ENCODE peak calls at places on chromosomes 13 and 19, in eight cellular contexts. C is GM23248, K is neural progenitor cell, I is heart left ventricle, M is astrocyte, Q is ascending aorta, N is substantia nigra, J is tibial artery. L is an unnamed sample.

GRCh38 chr19:33872445-33873320 is 76.0 kb downstream of the KCTD15 start:
- DNase-seq in M (no peak), Q (peak; percentile 19), J (no peak), K (no peak), I (no peak), N (no peak), C (no peak), L (no peak)

GRCh38 chr13:106083620-106084350 is 451.7 kb downstream of the EFNB2 start:
- DNase-seq in M (peak; percentile 31), Q (no peak), K (peak; percentile 63), I (peak; percentile 17), N (peak; percentile 17), C (peak; percentile 58), J (no peak), L (no peak)

GRCh38 chr19:11377237-11377636 is 2.8 kb downstream of the SWSAP1 start:
- DNase-seq in J (no peak), I (no peak), M (peak; percentile 86), K (no peak), Q (no peak), N (no peak), C (peak; percentile 87), L (no peak)

GRCh38 chr19:49264258-49264657 is 60.7 kb downstream of the SLC6A16 start:
- DNase-seq in J (no peak), N (no peak), K (no peak), Q (no peak), C (no peak), I (no peak), M (no peak), L (no peak)

GRCh38 chr13:39915418-39915817 is 260.0 kb downstream of the COG6 start:
- DNase-seq in M (no peak), C (no peak), Q (no peak), K (no peak), N (no peak), J (no peak), I (no peak), L (no peak)

GRCh38 chr13:91459485-91459884 is 61.1 kb downstream of the GPC5 start:
- DNase-seq in I (no peak), K (no peak), N (no peak), Q (no peak), J (no peak), M (no peak), C (no peak), L (no peak)

GRCh38 chr13:47671762-47672161 is 329.3 kb downstream of the SUCLA2 start:
- DNase-seq in I (no peak), N (no peak), C (no peak), Q (no peak), J (no peak), M (no peak), K (no peak), L (no peak)

GRCh38 chr19:12668937-12669271 is 2.3 kb downstream of the WDR83 start:
- DNase-seq in J (peak; percentile 77), I (peak; percentile 56), Q (peak; percentile 79), M (peak; percentile 54), N (no peak), C (peak; percentile 90), K (peak; percentile 53), L (no peak)

GRCh38 chr13:46324976-46325375 is 62.1 kb downstream of the RUBCNL start:
- DNase-seq in K (no peak), N (no peak), M (peak; percentile 32), C (peak; percentile 70), I (no peak), J (no peak), Q (no peak), L (no peak)

GRCh38 chr13:104006625-104007061 is 940.4 kb upstream of the SLC10A2 start:
- DNase-seq in Q (no peak), J (no peak), M (peak; percentile 90), N (no peak), C (no peak), I (no peak), K (no peak), L (no peak)

GRCh38 chr19:20664917-20665781 is 3.8 kb upstream of the ZNF626 start:
- DNase-seq in N (peak; percentile 36), Q (no peak), M (peak; percentile 9), I (peak; percentile 23), C (peak; percentile 35), K (peak; percentile 89), J (peak; percentile 81), L (no peak)

GRCh38 chr13:99686157-99686572 is 184.9 kb downstream of the TM9SF2 start:
- DNase-seq in J (no peak), Q (no peak), I (peak; percentile 43), M (peak; percentile 20), N (no peak), K (peak; percentile 30), C (peak; percentile 33), L (no peak)

GRCh38 chr19:4570916-4571304 is 11.4 kb upstream of the SEMA6B start:
- DNase-seq in J (no peak), M (no peak), K (no peak), C (no peak), Q (no peak), N (no peak), I (no peak), L (no peak)

GRCh38 chr13:37209621-37210020 is 104.2 kb upstream of the CSNK1A1L start:
- DNase-seq in I (no peak), C (peak; percentile 48), Q (no peak), N (no peak), K (no peak), M (peak; percentile 47), J (no peak), L (no peak)

DNA sequence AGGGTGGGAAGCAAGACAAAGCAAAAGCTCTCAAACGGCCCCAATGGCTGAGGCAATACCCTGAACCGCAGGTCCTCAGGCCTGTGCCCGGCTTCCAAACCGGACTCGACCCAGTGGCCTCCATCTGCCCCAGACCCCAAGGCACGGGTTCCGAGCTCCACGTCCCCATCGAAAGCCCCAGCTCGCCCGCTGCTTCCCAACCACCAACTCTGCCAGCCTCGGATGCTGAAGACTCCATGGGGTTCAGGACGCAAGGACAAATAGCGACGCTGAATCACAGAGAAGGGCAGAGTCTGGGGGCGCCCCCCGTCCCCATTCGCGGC is 559 bp downstream of the POLR2E start:
- DNase-seq in N (no peak), Q (no peak), I (no peak), C (peak; percentile 37), M (no peak), J (no peak), K (no peak), L (no peak)
- H3K27ac ChIP-seq in N (peak overlapping the region; percentile 63), Q (peak overlapping the region; percentile 42), I (no peak overlapping the region), C (peak overlapping the region; percentile 47), M (peak overlapping the region; percentile 65), J (peak overlapping the region; percentile 79), K (no peak overlapping the region), L (peak overlapping the region; percentile 87)

DNA sequence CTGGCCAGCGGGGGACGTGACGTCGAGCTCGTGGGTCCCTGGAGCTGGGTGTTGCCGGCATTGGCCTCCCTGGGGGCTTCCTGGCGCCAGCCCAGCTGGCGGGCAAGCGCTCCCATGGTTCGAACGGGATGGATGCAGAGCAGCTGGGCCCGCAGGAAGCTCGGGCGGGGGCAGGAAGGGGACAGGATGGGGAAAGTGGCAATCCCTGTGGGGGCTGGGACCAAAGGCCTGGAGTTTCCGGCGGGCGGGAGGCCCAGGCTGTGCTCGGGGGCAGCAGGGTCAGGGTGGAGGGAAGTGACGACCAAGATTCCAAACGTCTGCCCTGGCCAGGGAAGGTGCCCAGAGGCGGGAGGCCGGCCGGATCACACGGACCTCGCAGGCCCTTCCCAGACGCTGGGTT is 19.3 kb downstream of the PALM start:
- DNase-seq in J (no peak), N (no peak), I (peak; percentile 91), K (no peak), C (no peak), M (no peak), Q (no peak), L (no peak)
- H3K27ac ChIP-seq in J (no peak overlapping the region), N (no peak overlapping the region), I (peak overlapping the region; percentile 87), K (no peak overlapping the region), C (no peak overlapping the region), M (no peak overlapping the region), Q (peak overlapping the region; percentile 5), L (no peak overlapping the region)

GRCh38 chr19:8321760-8322637 is 703 bp downstream of the RPS28 start:
- DNase-seq in Q (no peak), I (no peak), C (peak; percentile 51), N (no peak), M (no peak), K (no peak), J (no peak), L (no peak)
- H3K27ac ChIP-seq in Q (peak overlapping the region; percentile 90), I (peak overlapping the region; percentile 97), C (peak overlapping the region; percentile 57), N (peak overlapping the region; percentile 83), M (peak overlapping the region; percentile 77), K (no peak overlapping the region), J (peak overlapping the region; percentile 95), L (peak overlapping the region; percentile 91)

DNA sequence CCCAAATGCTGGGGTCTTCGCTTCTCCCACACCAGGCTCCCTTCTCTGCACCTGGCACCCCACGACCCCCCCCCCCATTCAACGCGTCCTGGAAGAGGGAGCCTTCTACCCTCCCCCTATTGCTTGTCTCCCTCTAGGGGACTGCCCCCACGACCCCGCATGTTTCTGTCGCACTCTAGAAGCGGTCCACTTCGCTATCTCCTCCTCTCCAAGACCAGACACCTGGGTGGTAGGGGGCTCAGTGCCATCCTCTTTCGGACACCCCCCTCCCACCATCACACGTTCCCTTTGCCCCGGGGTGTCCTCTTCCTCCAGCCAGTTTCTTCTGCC is 1.5 kb downstream of the TGFB1 start:
- DNase-seq in J (no peak), Q (no peak), K (no peak), C (no peak), M (no peak), N (no peak), I (no peak), L (no peak)
- H3K27ac ChIP-seq in J (peak overlapping the region; percentile 89), Q (peak overlapping the region; percentile 93), K (no peak overlapping the region), C (peak overlapping the region; percentile 66), M (peak overlapping the region; percentile 59), N (peak overlapping the region; percentile 55), I (peak overlapping the region; percentile 90), L (peak overlapping the region; percentile 61)

GRCh38 chr19:45952691-45953505 is 20.8 kb downstream of the NOVA2 start:
- DNase-seq in N (no peak), I (peak; percentile 42), K (peak; percentile 96), C (peak; percentile 71), M (peak; percentile 10), Q (no peak), J (no peak), L (no peak)
- H3K27ac ChIP-seq in N (no peak overlapping the region), I (no peak overlapping the region), K (no peak overlapping the region), C (no peak overlapping the region), M (peak overlapping the region; percentile 10), Q (no peak overlapping the region), J (no peak overlapping the region), L (no peak overlapping the region)